ENCODE peak calls at places on chromosomes 5 and 9, in four cellular contexts. Z is testis, U is right atrium auricular region, H is pancreas. V is an unnamed sample. For H3K9me3, the result is how much of the 10 kb centered on the place peaks cover.

GRCh38 chr9:20209421-20210340 is 412.6 kb downstream of the MLLT3 start:
- DNase-seq in U (no peak), Z (no peak), H (no peak), V (no peak)

GRCh38 chr9:106916491-106917235 is 53.7 kb downstream of the ZNF462 start:
- DNase-seq in U (no peak), Z (peak), H (no peak), V (no peak)

GRCh38 chr5:75837258-75837841 is 120.1 kb upstream of the POC5 start:
- DNase-seq in Z (no peak), U (no peak), H (no peak), V (no peak)

GRCh38 chr9:37229882-37230482 is 109.6 kb downstream of the ZCCHC7 start:
- DNase-seq in Z (no peak), H (no peak), U (no peak), V (no peak)

GRCh38 chr9:98430535-98430934 is 175.1 kb upstream of the TBC1D2 start:
- DNase-seq in H (no peak), Z (no peak), U (no peak), V (no peak)

GRCh38 chr5:117889592-117889991 is 1098.8 kb downstream of the DTWD2 start:
- DNase-seq in U (no peak), H (no peak), Z (no peak), V (no peak)

GRCh38 chr5:168301593-168302388 is 10.3 kb downstream of the WWC1 start:
- DNase-seq in Z (no peak), H (peak), U (no peak), V (no peak)

GRCh38 chr9:136508729-136509500 is 26.1 kb upstream of the SEC16A start:
- DNase-seq in U (no peak), Z (no peak), H (no peak), V (no peak)

GRCh38 chr5:9536717-9537116 is 9.2 kb downstream of the SEMA5A start:
- DNase-seq in U (no peak), Z (no peak), H (no peak), V (no peak)

GRCh38 chr9:108163321-108164005 is 673.9 kb upstream of the KLF4 start:
- DNase-seq in U (no peak), H (no peak), Z (no peak), V (peak)

GRCh38 chr9:27150758-27151431 is 41.9 kb downstream of the TEK start:
- DNase-seq in U (no peak), Z (no peak), H (no peak), V (no peak)

GRCh38 chr9:130957451-130958203 is 18.6 kb upstream of the FIBCD1 start:
- DNase-seq in H (no peak), U (no peak), Z (no peak), V (peak)

GRCh38 chr5:109676920-109677319 is 12.8 kb upstream of the MAN2A1 start:
- DNase-seq in Z (no peak), U (no peak), H (no peak), V (no peak)

GRCh38 chr5:150540615-150541396 is 32.9 kb downstream of the NDST1 start:
- DNase-seq in Z (peak), U (peak), H (no peak), V (peak)

GRCh38 chr5:53481354-53481886 is 991 bp downstream of the FST start:
- DNase-seq in U (no peak), H (no peak), Z (no peak), V (no peak)

GRCh38 chr9:92294297-92294676 is 790 bp upstream of the IARS1 start:
- DNase-seq in H (peak), Z (peak), U (no peak), V (no peak)

GRCh38 chr5:116084891-116085715 is at the start of gene COMMD10:
- DNase-seq in H (peak), U (peak), Z (peak), V (peak)

GRCh38 chr5:151074557-151074956 is 6.3 kb downstream of the TNIP1 start:
- DNase-seq in U (no peak), H (no peak), Z (no peak), V (no peak)

GRCh38 chr5:135212361-135213033 is 178.5 kb upstream of the PITX1 start:
- DNase-seq in U (peak), H (no peak), Z (no peak), V (peak)

GRCh38 chr9:2800385-2801179 is 43.3 kb downstream of the PUM3 start:
- DNase-seq in U (no peak), H (no peak), Z (peak), V (peak)

GRCh38 chr5:112971285-112971684 is 5.3 kb upstream of the DCP2 start:
- DNase-seq in H (no peak), Z (no peak), U (no peak), V (no peak)

GRCh38 chr5:81755320-81755719 is 4.4 kb upstream of the SSBP2 start:
- DNase-seq in H (peak), Z (peak), U (peak), V (peak)

GRCh38 chr9:32723801-32724200 is 59.5 kb upstream of the TMEM215 start:
- DNase-seq in H (no peak), U (no peak), Z (peak), V (no peak)

GRCh38 chr9:122402403-122403268 is 31.8 kb downstream of the PTGS1 start:
- DNase-seq in Z (no peak), U (no peak), H (no peak), V (peak)

GRCh38 chr5:72154076-72154756 is 46.9 kb downstream of the MAP1B start:
- DNase-seq in U (no peak), H (peak), Z (no peak), V (no peak)

GRCh38 chr5:5704352-5704751 is 281.9 kb downstream of the ICE1 start:
- DNase-seq in U (no peak), Z (no peak), H (no peak), V (no peak)

GRCh38 chr9:135061441-135061840 is 26.0 kb upstream of the OLFM1 start:
- DNase-seq in H (no peak), Z (peak), U (no peak), V (peak)

GRCh38 chr9:14365667-14366066 is 51.7 kb upstream of the NFIB start:
- DNase-seq in U (no peak), H (no peak), Z (no peak), V (no peak)

GRCh38 chr9:127277099-127277498 is 12.5 kb downstream of the GARNL3 start:
- DNase-seq in Z (no peak), H (no peak), U (no peak), V (no peak)

GRCh38 chr5:168962323-168962722 is 338.6 kb downstream of the SLIT3 start:
- DNase-seq in H (no peak), Z (no peak), U (no peak), V (no peak)

GRCh38 chr9:127198587-127198986 is 66.0 kb upstream of the GARNL3 start:
- DNase-seq in Z (no peak), U (no peak), H (no peak), V (peak)

GRCh38 chr9:100474082-100474949 is 1.4 kb downstream of the TMEFF1 start:
- DNase-seq in H (no peak), U (no peak), Z (peak), V (no peak)

GRCh38 chr5:64149268-64149667 is 16.4 kb upstream of the RNF180 start:
- DNase-seq in Z (no peak), H (no peak), U (no peak), V (no peak)

GRCh38 chr9:84343111-84343521 is 2.6 kb upstream of the SLC28A3 start:
- DNase-seq in U (no peak), H (no peak), Z (no peak), V (peak)

GRCh38 chr5:36675244-36675643 is 68.8 kb downstream of the SLC1A3 start:
- DNase-seq in U (no peak), Z (no peak), H (no peak), V (no peak)

GRCh38 chr5:94544784-94545318 is 73.6 kb downstream of the KIAA0825 start:
- DNase-seq in Z (no peak), U (no peak), H (no peak), V (no peak)
- H3K9me3 ChIP-seq in Z (under half), U (under half), H (under half), V (under half)

GRCh38 chr9:86731511-86731993 is 215.8 kb downstream of the GAS1 start:
- DNase-seq in U (no peak), Z (no peak), H (no peak), V (no peak)

GRCh38 chr9:86734762-86735161 is 212.5 kb downstream of the GAS1 start:
- DNase-seq in Z (no peak), U (no peak), H (no peak), V (peak)

GRCh38 chr9:86733929-86734328 is 213.4 kb downstream of the GAS1 start:
- DNase-seq in Z (no peak), H (no peak), U (peak), V (no peak)

GRCh38 chr9:86732514-86732913 is 214.8 kb downstream of the GAS1 start:
- DNase-seq in H (no peak), Z (peak), U (peak), V (peak)

DNA sequence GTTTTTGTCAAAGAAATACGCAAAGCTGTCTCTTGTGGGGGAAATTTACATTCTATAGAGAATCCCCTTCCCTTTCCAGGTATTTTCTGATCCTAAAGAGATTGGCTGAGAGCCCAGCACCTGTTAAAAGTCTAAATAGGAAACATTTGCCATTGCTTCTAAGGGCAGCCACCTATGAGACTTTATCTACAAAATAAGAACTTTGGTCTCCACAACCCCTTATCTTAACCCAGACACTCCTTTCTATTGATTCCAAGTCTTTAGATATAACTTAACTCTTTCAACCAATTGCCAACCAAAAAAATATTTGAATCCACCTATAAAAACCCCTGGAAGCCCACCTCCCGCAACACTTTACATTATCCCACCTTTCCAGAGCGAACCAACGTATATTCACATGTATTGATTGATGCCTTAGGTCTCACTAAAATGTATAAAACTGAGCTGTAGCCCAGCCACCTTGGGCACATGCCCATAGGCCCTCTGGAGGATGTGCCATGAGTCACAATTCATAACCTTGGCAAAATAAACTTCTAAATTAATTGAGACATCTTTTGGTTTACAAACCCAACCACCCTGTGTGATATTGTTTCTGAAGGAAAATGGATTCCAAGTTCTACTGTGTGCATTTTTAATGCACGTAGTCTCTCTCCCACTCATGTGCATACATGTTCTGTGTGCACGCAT is 211.4 kb downstream of the GAS1 start:
- DNase-seq in H (no peak), Z (no peak), U (no peak), V (no peak)
- TF ChIP-seq CTCF in H (no peak), Z (no peak), U (no peak), V (no peak)

GRCh38 chr5:178772351-178772750 is 41.9 kb upstream of the ZNF354A start:
- DNase-seq in H (no peak), Z (no peak), U (no peak), V (no peak)
- H3K9me3 ChIP-seq in H (under half), Z (under half), U (under half), V (under half)

GRCh38 chr5:14035859-14036440 is 91.5 kb upstream of the DNAH5 start:
- DNase-seq in U (no peak), Z (no peak), H (peak), V (peak)

GRCh38 chr5:14038341-14038959 is 94.0 kb upstream of the DNAH5 start:
- DNase-seq in H (no peak), U (no peak), Z (no peak), V (no peak)

GRCh38 chr5:14036947-14037346 is 92.5 kb upstream of the DNAH5 start:
- DNase-seq in U (no peak), H (no peak), Z (no peak), V (no peak)

GRCh38 chr5:14034991-14035390 is 90.5 kb upstream of the DNAH5 start:
- DNase-seq in U (no peak), H (no peak), Z (no peak), V (no peak)

GRCh38 chr5:14036514-14036913 is 92.0 kb upstream of the DNAH5 start:
- DNase-seq in Z (no peak), H (no peak), U (no peak), V (no peak)
- TF ChIP-seq CTCF in Z (no peak), H (no peak), U (no peak), V (no peak)

GRCh38 chr5:141383345-141383744 is 803 bp downstream of the PCDHGA7 start:
- DNase-seq in U (no peak), H (no peak), Z (no peak), V (no peak)

GRCh38 chr5:141384471-141385267 is 2.1 kb downstream of the PCDHGA7 start:
- DNase-seq in U (no peak), H (no peak), Z (no peak), V (no peak)

GRCh38 chr5:141388661-141389060 is 1.2 kb downstream of the PCDHGB4 start:
- DNase-seq in U (no peak), Z (no peak), H (no peak), V (no peak)

GRCh38 chr5:141382469-141383294 is at the start of gene PCDHGA7:
- DNase-seq in U (no peak), Z (no peak), H (no peak), V (peak)
- H3K9me3 ChIP-seq in U (half or more), Z (under half), H (under half), V (under half)

DNA sequence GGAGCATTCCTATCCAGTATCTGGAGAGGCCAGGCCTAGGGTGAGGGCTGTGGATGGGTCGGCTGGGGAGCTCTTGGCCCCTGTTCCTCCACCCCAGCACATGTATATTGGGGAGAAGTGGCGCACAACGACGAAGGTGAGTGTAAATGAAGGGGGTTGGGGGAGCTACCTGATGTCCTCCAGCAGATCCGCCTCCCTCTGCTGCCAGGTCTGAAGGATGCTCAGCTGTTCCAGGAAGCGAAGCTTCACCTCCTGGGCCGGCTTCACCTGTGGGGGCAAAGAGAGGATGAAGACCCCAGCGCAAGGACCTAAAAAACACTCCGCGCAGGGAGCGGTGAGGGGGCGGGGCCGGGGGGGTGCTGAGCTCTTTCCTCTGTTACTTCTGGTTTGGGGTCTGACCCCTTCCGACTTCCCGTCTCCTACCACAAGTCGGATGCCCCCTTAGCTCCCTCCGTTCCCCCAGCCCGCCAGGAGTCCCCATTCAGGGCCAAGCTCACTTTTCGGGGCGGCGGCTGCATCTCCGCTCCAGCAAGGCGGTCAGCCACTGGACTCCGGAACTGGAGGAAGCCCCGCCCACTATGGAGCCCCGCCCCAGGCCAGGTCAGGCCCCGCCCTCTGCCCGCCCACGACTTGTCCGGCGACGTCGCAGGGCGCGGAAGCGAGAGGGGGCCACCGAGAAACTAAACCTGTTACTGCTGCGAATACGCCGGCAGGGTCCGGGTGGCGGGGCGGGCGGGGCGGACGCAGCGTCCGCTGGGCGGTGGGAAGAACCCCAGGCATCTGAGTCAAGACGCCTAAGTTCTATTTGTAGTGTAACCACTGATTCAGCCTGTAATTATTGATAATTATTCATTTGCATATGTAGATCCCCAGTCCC is at the start of gene FCHSD1:
- DNase-seq in U (peak), Z (peak), H (peak), V (peak)
- TF ChIP-seq CTCF in U (no peak), Z (no peak), H (no peak), V (no peak)

DNA sequence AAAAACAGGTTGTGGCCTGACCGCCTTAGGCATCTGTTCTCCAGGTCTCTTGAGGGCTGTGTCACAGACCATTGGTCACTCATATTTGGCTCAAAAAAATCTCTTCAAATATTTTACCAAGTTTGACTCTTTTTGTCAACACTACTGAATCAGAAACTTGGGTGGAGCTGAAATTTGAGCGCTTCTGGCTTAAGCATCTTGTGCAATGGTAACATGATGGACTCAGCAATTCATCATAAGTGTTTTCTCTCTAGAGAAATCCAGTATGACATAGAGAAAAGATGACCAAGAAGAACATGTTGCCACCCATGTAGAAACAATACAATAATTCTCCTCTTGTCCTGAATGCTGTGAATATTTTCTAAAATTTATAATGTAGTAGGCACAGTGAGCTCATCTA is 387.9 kb downstream of the MAT2B start:
- DNase-seq in H (no peak), Z (no peak), U (no peak), V (no peak)
- H3K9me3 ChIP-seq in H (under half), Z (under half), U (under half), V (under half)

GRCh38 chr9:69504058-69504457 is 168.1 kb downstream of the APBA1 start:
- DNase-seq in H (no peak), U (no peak), Z (no peak), V (no peak)
- TF ChIP-seq CTCF in H (no peak), U (no peak), Z (no peak), V (no peak)

GRCh38 chr5:141366016-141366896 is 2.3 kb downstream of the PCDHGA5 start:
- DNase-seq in H (no peak), U (no peak), Z (no peak), V (no peak)
- H3K9me3 ChIP-seq in H (under half), U (half or more), Z (under half), V (under half)

GRCh38 chr9:5265939-5266338 is 34.7 kb downstream of the INSL4 start:
- DNase-seq in H (no peak), Z (no peak), U (no peak), V (no peak)
- TF ChIP-seq CTCF in H (no peak), Z (no peak), U (no peak), V (no peak)

V was measured in osteoblast.